ENCODE peak calls at places on chromosome 18, in five cellular contexts. One of them, this sample, is unnamed.

GRCh38 chr18:9913151-9913525 is 678 bp upstream of the VAPA start:
- DNase-seq in hippocampal formation: no peak
- DNase-seq in left ventricle myocardium inferior: no peak
- DNase-seq in fibroblast of lung: no peak
- DNase-seq in C1 segment of cervical spinal cord: no peak
- DNase-seq in this sample: no peak

GRCh38 chr18:11146238-11146946 is 3.0 kb downstream of the PIEZO2 start:
- DNase-seq in hippocampal formation: peak
- DNase-seq in left ventricle myocardium inferior: peak
- DNase-seq in fibroblast of lung: no peak
- DNase-seq in C1 segment of cervical spinal cord: peak
- DNase-seq in this sample: no peak

GRCh38 chr18:59752666-59753065 is 55.4 kb upstream of the CCBE1 start:
- DNase-seq in hippocampal formation: no peak
- DNase-seq in left ventricle myocardium inferior: no peak
- DNase-seq in fibroblast of lung: peak
- DNase-seq in C1 segment of cervical spinal cord: no peak
- DNase-seq in this sample: no peak

GRCh38 chr18:22839488-22839930 is 93.6 kb upstream of the RBBP8 start:
- DNase-seq in hippocampal formation: no peak
- DNase-seq in left ventricle myocardium inferior: no peak
- DNase-seq in fibroblast of lung: no peak
- DNase-seq in C1 segment of cervical spinal cord: no peak
- DNase-seq in this sample: no peak

GRCh38 chr18:69109686-69110085 is 291.0 kb upstream of the DOK6 start:
- DNase-seq in hippocampal formation: no peak
- DNase-seq in left ventricle myocardium inferior: no peak
- DNase-seq in fibroblast of lung: peak
- DNase-seq in C1 segment of cervical spinal cord: no peak
- DNase-seq in this sample: no peak

GRCh38 chr18:74897971-74898657 is 300.4 kb downstream of the ZNF407 start:
- DNase-seq in hippocampal formation: no peak
- DNase-seq in left ventricle myocardium inferior: no peak
- DNase-seq in fibroblast of lung: peak
- DNase-seq in C1 segment of cervical spinal cord: no peak
- DNase-seq in this sample: no peak

GRCh38 chr18:61854578-61854977 is 38.2 kb downstream of the RNF152 start:
- DNase-seq in hippocampal formation: no peak
- DNase-seq in left ventricle myocardium inferior: no peak
- DNase-seq in fibroblast of lung: peak
- DNase-seq in C1 segment of cervical spinal cord: no peak
- DNase-seq in this sample: peak

GRCh38 chr18:13564579-13564978 is 161.8 kb downstream of the FAM210A start:
- DNase-seq in hippocampal formation: no peak
- DNase-seq in left ventricle myocardium inferior: peak
- DNase-seq in fibroblast of lung: no peak
- DNase-seq in C1 segment of cervical spinal cord: no peak
- DNase-seq in this sample: peak

GRCh38 chr18:26468931-26469340 is 79.4 kb downstream of the KCTD1 start:
- DNase-seq in hippocampal formation: no peak
- DNase-seq in left ventricle myocardium inferior: no peak
- DNase-seq in fibroblast of lung: no peak
- DNase-seq in C1 segment of cervical spinal cord: no peak
- DNase-seq in this sample: peak